ENCODE peak calls at places on chromosome 13, in nine cellular contexts. X is H1, N is breast epithelium, S is GM23338, T is transverse colon, F is suprapubic skin, M is upper lobe of left lung, C is SK-N-SH, P is HCT116. W is an unnamed sample.

GRCh38 chr13:50892162-50892944 is 17.2 kb upstream of the RNASEH2B start:
- DNase-seq in P (no peak), X (no peak), N (no peak), S (no peak), M (no peak), C (no peak), F (no peak), T (peak; percentile 40), W (no peak)

GRCh38 chr13:45718992-45719391 is 16.9 kb downstream of the CBY2 start:
- DNase-seq in N (no peak), X (no peak), S (peak; percentile 2), P (no peak), C (no peak), F (no peak), M (no peak), T (no peak), W (no peak)

GRCh38 chr13:25046274-25046984 is 49.5 kb upstream of the PABPC3 start:
- DNase-seq in M (peak; percentile 40), F (no peak), P (no peak), N (no peak), C (peak; percentile 38), X (no peak), S (peak; percentile 60), T (no peak), W (no peak)

GRCh38 chr13:85347251-85347650 is 452.0 kb downstream of the SLITRK6 start:
- DNase-seq in S (no peak), M (no peak), F (no peak), X (no peak), C (no peak), T (no peak), P (no peak), N (no peak), W (no peak)

GRCh38 chr13:42762917-42763316 is 18.5 kb upstream of the FAM216B start:
- DNase-seq in S (no peak), X (no peak), C (no peak), F (no peak), P (no peak), M (no peak), N (no peak), T (no peak), W (no peak)

GRCh38 chr13:104691765-104692164 is 1625.5 kb upstream of the SLC10A2 start:
- DNase-seq in X (no peak), C (no peak), F (no peak), S (no peak), M (no peak), T (no peak), N (no peak), P (no peak), W (no peak)

GRCh38 chr13:82766732-82767321 is 1115.4 kb downstream of the SLITRK1 start:
- DNase-seq in T (no peak), P (no peak), X (no peak), C (no peak), N (no peak), M (no peak), F (no peak), S (no peak), W (no peak)

GRCh38 chr13:19782049-19782726 is 557 bp downstream of the PSPC1 start:
- DNase-seq in T (peak; percentile 61), P (no peak), X (peak; percentile 57), N (peak; percentile 67), S (peak; percentile 52), C (peak; percentile 71), M (peak; percentile 91), F (peak; percentile 89), W (no peak)

GRCh38 chr13:109802936-109803335 is 16.6 kb upstream of the IRS2 start:
- DNase-seq in S (no peak), F (no peak), N (no peak), M (no peak), X (no peak), T (no peak), C (no peak), P (no peak), W (no peak)

GRCh38 chr13:32048816-32049215 is 17.2 kb downstream of the FRY start:
- DNase-seq in F (no peak), S (no peak), C (peak; percentile 21), T (no peak), P (no peak), X (no peak), N (no peak), M (no peak), W (no peak)

GRCh38 chr13:27338816-27339215 is 68.2 kb downstream of the RASL11A start:
- DNase-seq in T (no peak), C (peak; percentile 45), N (no peak), S (peak; percentile 87), X (no peak), M (no peak), F (no peak), P (peak; percentile 36), W (no peak)

GRCh38 chr13:77305276-77305675 is 21.6 kb downstream of the MYCBP2 start:
- DNase-seq in C (no peak), F (no peak), X (no peak), N (no peak), S (no peak), M (no peak), T (no peak), P (no peak), W (no peak)

GRCh38 chr13:86554066-86554465 is 754.8 kb upstream of the SLITRK6 start:
- DNase-seq in S (no peak), N (no peak), X (no peak), P (no peak), F (no peak), C (no peak), T (no peak), M (no peak), W (no peak)
- TF ChIP-seq POLR2AphosphoS5 in S (no peak), N (no peak), X (no peak), P (no peak), F (no peak), C (no peak), T (no peak), M (no peak), W (no peak)

GRCh38 chr13:87120476-87120875 is 550.7 kb upstream of the SLITRK5 start:
- DNase-seq in C (no peak), P (no peak), S (no peak), N (no peak), T (no peak), F (no peak), X (no peak), M (no peak), W (no peak)

GRCh38 chr13:87128006-87128405 is 543.2 kb upstream of the SLITRK5 start:
- DNase-seq in P (no peak), S (peak; percentile 85), F (no peak), C (no peak), T (no peak), X (no peak), M (no peak), N (no peak), W (no peak)

GRCh38 chr13:87122551-87122950 is 548.6 kb upstream of the SLITRK5 start:
- DNase-seq in X (no peak), C (no peak), T (no peak), M (no peak), F (no peak), P (no peak), N (no peak), S (no peak), W (no peak)

GRCh38 chr13:87123987-87124784 is 547.0 kb upstream of the SLITRK5 start:
- DNase-seq in N (no peak), X (no peak), F (no peak), T (no peak), S (peak; percentile 48), P (peak; percentile 75), M (no peak), C (no peak), W (peak; percentile 85)

GRCh38 chr13:87124785-87125074 is 546.4 kb upstream of the SLITRK5 start:
- DNase-seq in T (no peak), F (no peak), X (no peak), C (no peak), S (peak; percentile 8), M (no peak), N (no peak), P (no peak), W (no peak)
- H3K4me1 ChIP-seq in T (no peaks in the 10 kb centered on the region), F (no peaks in the 10 kb centered on the region), X (no peaks in the 10 kb centered on the region), C (no peaks in the 10 kb centered on the region), S (no peaks in the 10 kb centered on the region), M (no peaks in the 10 kb centered on the region), N (no peaks in the 10 kb centered on the region), P (peaks cover 12% of the 10 kb centered on the region), W (peaks cover 3% of the 10 kb centered on the region)

GRCh38 chr13:39394811-39395685 is 207.9 kb downstream of the LHFPL6 start:
- DNase-seq in T (no peak), S (no peak), F (no peak), C (peak; percentile 18), M (no peak), N (no peak), P (no peak), X (no peak), W (no peak)
- TF ChIP-seq POLR2AphosphoS5 in T (no peak), S (no peak), F (no peak), C (no peak), M (no peak), N (no peak), P (no peak), X (no peak), W (no peak)

DNA sequence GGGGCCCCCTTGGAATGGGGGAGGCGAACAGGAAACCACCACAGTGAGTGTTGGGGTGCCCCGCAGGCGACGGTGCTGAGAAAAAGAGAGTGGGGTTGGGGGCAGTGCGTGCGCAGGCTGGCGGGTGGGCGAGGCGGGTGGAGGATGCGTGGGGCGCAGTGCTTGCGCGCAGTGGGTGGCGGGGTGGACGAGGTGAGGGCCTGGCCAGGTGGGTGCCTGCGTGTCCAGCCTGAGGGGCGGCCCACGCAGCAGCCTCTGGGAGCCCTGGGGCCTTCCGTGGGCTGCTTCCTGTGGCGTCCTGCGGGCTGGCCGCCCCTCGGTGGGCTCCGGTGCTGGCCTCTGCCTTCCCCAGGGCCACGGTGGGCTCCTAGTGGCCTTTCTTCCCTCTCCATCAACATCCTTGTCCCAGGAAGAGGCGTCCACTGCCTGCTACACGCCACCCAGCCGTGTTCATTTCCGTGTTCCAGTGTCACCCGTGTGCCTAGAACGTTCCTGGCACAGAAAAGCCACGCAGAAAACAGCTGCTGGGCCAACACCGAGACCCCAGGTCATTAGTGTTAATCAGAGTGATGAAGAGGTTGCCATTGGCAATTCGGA is 7.1 kb downstream of the ATP11A start:
- DNase-seq in F (no peak), S (no peak), P (no peak), X (no peak), T (peak; percentile 6), C (no peak), N (no peak), M (peak; percentile 79), W (no peak)
- H3K4me1 ChIP-seq in F (peaks cover 28% of the 10 kb centered on the region), S (peaks cover 18% of the 10 kb centered on the region), P (peaks cover 7% of the 10 kb centered on the region), X (peaks cover 12% of the 10 kb centered on the region), T (peaks cover 5% of the 10 kb centered on the region), C (peaks cover 23% of the 10 kb centered on the region), N (peaks cover 7% of the 10 kb centered on the region), M (peaks cover 53% of the 10 kb centered on the region), W (peaks cover 32% of the 10 kb centered on the region)

DNA sequence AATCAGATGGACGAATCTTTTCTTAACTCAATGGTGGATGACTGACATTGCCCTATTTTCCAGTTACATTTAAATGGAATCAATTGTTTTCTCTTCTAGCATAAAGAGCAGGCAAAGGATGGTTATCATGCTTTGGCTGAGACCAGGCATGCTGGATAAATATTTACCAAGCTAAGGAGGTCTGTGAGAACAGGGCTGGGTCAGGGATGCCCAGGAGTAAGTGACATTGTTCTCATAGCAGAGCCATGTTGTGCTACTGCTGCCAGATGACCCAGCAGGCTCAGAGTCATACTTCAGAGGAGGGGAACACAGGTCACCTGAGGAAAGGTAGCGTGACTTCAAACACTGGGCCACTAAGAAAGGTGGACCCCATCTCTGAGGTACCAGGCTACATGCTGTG is 116.0 kb upstream of the RNF113B start:
- DNase-seq in C (no peak), X (no peak), N (peak; percentile 57), M (no peak), F (no peak), P (no peak), S (no peak), T (no peak), W (no peak)
- TF ChIP-seq POLR2AphosphoS5 in C (no peak), X (no peak), N (no peak), M (peak; percentile 71), F (no peak), P (no peak), S (no peak), T (no peak), W (no peak)